ENCODE peak calls at places on chromosomes 4 and X, in five cellular contexts. One of them, this sample, is unnamed.
A peak's percentile ranks its signal among the peaks of the same experiment; 100 is the strongest.

GRCh38 chrX:102651968-102652744 is 873 bp downstream of the GPRASP1 start:
- DNase-seq in ovary: peak; percentile 68
- DNase-seq in Peyer's patch: peak; percentile 48
- DNase-seq in heart left ventricle: peak; percentile 45
- DNase-seq in tibial nerve: no peak
- DNase-seq in this sample: peak; percentile 75

GRCh38 chr4:77385124-77385969 is 220.3 kb upstream of the CXCL13 start:
- DNase-seq in ovary: peak; percentile 27
- DNase-seq in Peyer's patch: peak; percentile 30
- DNase-seq in heart left ventricle: peak; percentile 53
- DNase-seq in tibial nerve: peak; percentile 43
- DNase-seq in this sample: peak; percentile 55

GRCh38 chrX:49844622-49845021 is 15.5 kb downstream of the PAGE4 start:
- DNase-seq in ovary: no peak
- DNase-seq in Peyer's patch: no peak
- DNase-seq in heart left ventricle: no peak
- DNase-seq in tibial nerve: no peak
- DNase-seq in this sample: no peak

GRCh38 chr4:10160280-10160856 is 43.8 kb upstream of the WDR1 start:
- DNase-seq in ovary: no peak
- DNase-seq in Peyer's patch: no peak
- DNase-seq in heart left ventricle: no peak
- DNase-seq in tibial nerve: no peak
- DNase-seq in this sample: no peak

GRCh38 chr4:163404570-163404969 is 60.9 kb downstream of the NPY5R start:
- DNase-seq in ovary: no peak
- DNase-seq in Peyer's patch: no peak
- DNase-seq in heart left ventricle: no peak
- DNase-seq in tibial nerve: no peak
- DNase-seq in this sample: no peak

GRCh38 chrX:120452131-120452530 is 17.0 kb downstream of the LAMP2 start:
- DNase-seq in ovary: no peak
- DNase-seq in Peyer's patch: no peak
- DNase-seq in heart left ventricle: no peak
- DNase-seq in tibial nerve: no peak
- DNase-seq in this sample: no peak

GRCh38 chrX:134419784-134420183 is 40.2 kb upstream of the HPRT1 start:
- DNase-seq in ovary: no peak
- DNase-seq in Peyer's patch: no peak
- DNase-seq in heart left ventricle: no peak
- DNase-seq in tibial nerve: no peak
- DNase-seq in this sample: no peak

GRCh38 chrX:154380153-154380552 is 1.1 kb downstream of the EMD start:
- DNase-seq in ovary: peak; percentile 56
- DNase-seq in Peyer's patch: no peak
- DNase-seq in heart left ventricle: no peak
- DNase-seq in tibial nerve: no peak
- DNase-seq in this sample: no peak

GRCh38 chr4:122542411-122543236 is 78.2 kb downstream of the IL21 start:
- DNase-seq in ovary: no peak
- DNase-seq in Peyer's patch: no peak
- DNase-seq in heart left ventricle: no peak
- DNase-seq in tibial nerve: no peak
- DNase-seq in this sample: no peak

GRCh38 chr4:154018659-154019058 is 229.8 kb upstream of the SFRP2 start:
- DNase-seq in ovary: no peak
- DNase-seq in Peyer's patch: no peak
- DNase-seq in heart left ventricle: no peak
- DNase-seq in tibial nerve: no peak
- DNase-seq in this sample: no peak

GRCh38 chr4:154029171-154029570 is 240.3 kb upstream of the SFRP2 start:
- DNase-seq in ovary: no peak
- DNase-seq in Peyer's patch: no peak
- DNase-seq in heart left ventricle: no peak
- DNase-seq in tibial nerve: no peak
- DNase-seq in this sample: no peak

DNA sequence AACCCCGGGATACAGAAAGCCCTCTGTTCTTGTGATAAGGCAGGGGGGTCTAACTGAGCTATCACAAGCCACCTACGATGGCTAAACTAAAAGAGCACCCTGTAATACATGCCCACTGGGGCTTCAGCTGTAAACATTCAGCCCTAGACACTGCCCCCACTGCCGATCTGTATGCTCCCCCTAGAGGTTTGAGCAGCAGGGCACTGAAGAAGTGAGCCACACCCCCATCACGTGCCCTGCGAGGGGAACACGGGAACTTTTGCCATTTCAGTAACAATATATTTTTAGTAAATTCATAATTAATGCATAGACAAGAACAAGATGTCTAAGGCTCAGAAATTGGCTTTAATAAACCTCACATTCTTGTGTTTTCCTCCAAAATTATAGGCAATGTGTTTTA is 235.2 kb upstream of the SFRP2 start:
- DNase-seq in ovary: no peak
- DNase-seq in Peyer's patch: no peak
- DNase-seq in heart left ventricle: no peak
- DNase-seq in tibial nerve: no peak
- DNase-seq in this sample: no peak
- TF ChIP-seq CTCF in ovary: no peak
- TF ChIP-seq CTCF in Peyer's patch: no peak
- TF ChIP-seq CTCF in heart left ventricle: no peak
- TF ChIP-seq CTCF in tibial nerve: no peak
- TF ChIP-seq CTCF in this sample: no peak

DNA sequence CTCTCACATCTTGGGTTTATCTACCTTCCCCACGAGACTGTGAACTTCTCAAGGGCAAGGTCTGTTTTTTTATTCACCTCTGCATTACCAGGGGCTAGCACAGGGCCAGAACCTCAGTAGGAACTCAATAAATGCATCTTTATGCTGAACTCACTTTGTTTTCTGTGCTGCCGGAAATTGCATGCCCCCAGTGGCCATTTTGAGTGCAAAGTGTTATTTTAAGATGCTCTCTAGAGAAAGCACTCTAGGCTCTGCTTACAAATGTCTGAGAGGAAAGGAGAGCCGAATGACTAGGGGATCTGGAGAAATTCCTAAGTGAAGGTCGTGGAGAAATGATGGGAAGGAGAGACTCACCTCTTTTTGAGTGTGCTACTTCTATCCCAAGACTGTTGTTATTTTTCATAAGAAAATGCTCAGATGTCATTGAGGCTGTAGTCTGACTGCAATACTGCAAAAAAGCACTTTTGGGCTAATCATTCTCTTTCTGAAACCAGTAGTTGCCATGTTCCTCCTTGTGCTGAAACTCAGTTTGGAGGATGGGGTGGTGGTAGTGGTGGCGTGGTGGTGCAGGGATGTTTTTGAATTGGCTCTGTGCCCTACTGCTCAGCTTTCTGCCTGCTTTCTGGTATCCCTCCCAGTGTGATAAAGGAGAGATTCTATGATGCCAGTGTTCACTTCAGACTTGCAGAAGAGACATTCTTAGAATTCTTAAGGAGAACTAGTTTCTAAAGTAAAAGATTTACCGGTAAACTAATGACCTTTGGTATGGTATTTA is 41.3 kb downstream of the DOCK11 start:
- DNase-seq in ovary: no peak
- DNase-seq in Peyer's patch: peak; percentile 43
- DNase-seq in heart left ventricle: no peak
- DNase-seq in tibial nerve: no peak
- DNase-seq in this sample: no peak
- H3K27ac ChIP-seq in ovary: no peak overlapping the region
- H3K27ac ChIP-seq in Peyer's patch: no peak overlapping the region
- H3K27ac ChIP-seq in heart left ventricle: no peak overlapping the region
- H3K27ac ChIP-seq in tibial nerve: no peak overlapping the region
- H3K27ac ChIP-seq in this sample: peak overlapping the region; percentile 23

DNA sequence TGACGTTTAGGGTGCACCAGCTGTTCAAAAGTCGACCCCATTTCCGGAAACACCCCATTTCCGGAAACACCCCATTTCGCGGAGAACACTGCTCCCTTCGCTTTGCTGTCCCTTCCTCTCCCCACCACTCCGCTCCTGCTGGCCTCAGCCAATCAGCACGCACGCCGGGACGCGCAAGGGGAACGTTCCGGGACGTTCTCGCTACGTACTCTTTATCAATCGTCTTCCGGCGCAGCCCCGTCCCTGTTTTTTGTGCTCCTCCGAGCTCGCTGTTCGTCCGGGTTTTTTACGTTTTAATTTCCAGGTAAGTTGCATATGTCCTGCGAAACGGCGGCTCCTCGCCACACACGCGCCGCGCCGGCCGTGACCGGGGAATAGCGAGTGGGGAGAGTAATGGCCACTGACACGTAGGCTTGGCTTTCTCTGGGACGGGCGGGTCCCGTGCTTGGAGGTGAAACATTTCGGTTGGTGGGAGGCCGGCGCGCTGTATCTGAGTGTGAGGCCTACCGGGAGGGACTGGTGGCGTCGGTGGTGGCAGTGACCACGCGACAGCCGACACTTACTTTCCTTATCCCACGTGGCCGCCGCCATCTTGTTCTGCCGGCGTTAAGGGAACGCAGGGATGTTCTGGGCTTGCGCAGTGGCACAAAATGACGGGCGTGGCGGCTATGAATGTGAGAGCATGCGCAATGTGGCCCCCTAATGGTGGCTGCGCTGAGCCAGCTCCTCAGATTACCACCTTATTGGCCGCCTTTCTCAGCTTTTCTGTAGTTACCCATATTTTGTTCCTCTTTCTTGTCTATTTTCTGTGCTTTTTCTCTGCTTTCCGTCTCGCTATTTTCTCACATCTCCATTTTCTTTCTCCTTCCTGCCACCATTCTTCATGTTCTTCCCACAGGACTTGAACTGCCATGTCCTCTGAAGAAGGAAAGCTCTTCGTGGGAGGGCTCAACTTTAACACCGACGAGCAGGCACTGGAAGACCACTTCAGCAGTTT is at the start of gene RBM3:
- DNase-seq in ovary: peak; percentile 91
- DNase-seq in Peyer's patch: peak; percentile 88
- DNase-seq in heart left ventricle: peak; percentile 95
- DNase-seq in tibial nerve: peak; percentile 80
- DNase-seq in this sample: peak; percentile 96
- TF ChIP-seq POLR2A in ovary: peak; percentile 90
- TF ChIP-seq POLR2A in Peyer's patch: peak; percentile 85
- TF ChIP-seq POLR2A in heart left ventricle: peak; percentile 25
- TF ChIP-seq POLR2A in tibial nerve: peak; percentile 86
- TF ChIP-seq POLR2A in this sample: peak; percentile 90

DNA sequence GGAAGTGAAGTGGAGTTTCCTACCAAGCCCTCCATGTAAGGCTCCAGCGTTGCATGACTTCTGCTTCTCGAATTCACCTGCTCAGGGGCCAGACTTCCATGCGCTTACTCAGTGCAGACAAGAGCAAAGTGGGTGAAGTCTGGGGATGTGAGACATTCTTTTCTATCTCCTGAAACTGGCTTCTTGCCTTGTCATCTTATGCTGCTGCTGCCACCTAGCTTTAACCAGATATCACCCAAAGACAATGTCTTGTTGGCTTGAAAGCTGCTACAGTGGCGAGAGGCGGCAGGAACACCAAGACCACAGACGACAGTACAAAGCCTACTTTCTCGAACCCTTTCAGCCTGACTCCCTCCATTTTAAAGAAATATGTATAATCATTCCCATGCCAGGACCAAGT is 103.6 kb upstream of the ADGRG2 start:
- DNase-seq in ovary: no peak
- DNase-seq in Peyer's patch: no peak
- DNase-seq in heart left ventricle: no peak
- DNase-seq in tibial nerve: no peak
- DNase-seq in this sample: no peak
- TF ChIP-seq CTCF in ovary: no peak
- TF ChIP-seq CTCF in Peyer's patch: no peak
- TF ChIP-seq CTCF in heart left ventricle: no peak
- TF ChIP-seq CTCF in tibial nerve: no peak
- TF ChIP-seq CTCF in this sample: no peak

DNA sequence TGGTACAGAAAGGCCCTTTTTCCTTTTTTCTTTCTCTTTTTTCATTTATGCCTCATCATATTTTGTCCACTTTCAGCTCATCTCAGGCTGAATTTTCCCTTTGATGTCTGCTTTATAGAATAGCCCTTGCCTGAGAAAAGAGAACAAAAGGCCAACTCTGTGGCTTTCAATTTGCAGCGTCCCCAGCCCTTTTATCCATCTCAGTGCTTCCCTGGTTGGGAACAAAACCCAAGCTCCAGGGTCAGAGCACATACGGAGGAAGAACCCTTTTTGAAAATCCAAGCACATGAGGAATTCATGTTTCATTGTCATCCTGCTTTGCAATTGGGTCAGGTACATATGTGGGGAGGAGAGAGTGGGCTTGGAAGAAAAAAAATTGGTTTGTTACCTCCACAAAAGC is 47.5 kb downstream of the TMEM164 start:
- DNase-seq in ovary: no peak
- DNase-seq in Peyer's patch: no peak
- DNase-seq in heart left ventricle: no peak
- DNase-seq in tibial nerve: no peak
- DNase-seq in this sample: no peak
- H3K27ac ChIP-seq in ovary: no peak overlapping the region
- H3K27ac ChIP-seq in Peyer's patch: no peak overlapping the region
- H3K27ac ChIP-seq in heart left ventricle: no peak overlapping the region
- H3K27ac ChIP-seq in tibial nerve: no peak overlapping the region
- H3K27ac ChIP-seq in this sample: no peak overlapping the region